ENCODE peak calls at places on chromosomes 11 and 22, in seven cellular contexts. B is nephron progenitor cell, L is fibroblast of the aortic adventitia, A is ascending aorta, S is progenitor cell of endocrine pancreas, W is endothelial cell, V is keratinocyte. I is an unnamed sample.

GRCh38 chr11:66976925-66977324 is 1.8 kb downstream of the C11orf86 start:
- DNase-seq in B (no peak), L (no peak), A (no peak), S (no peak), W (no peak), V (no peak), I (no peak)

GRCh38 chr11:10526974-10527918 is 13.7 kb downstream of the RNF141 start:
- DNase-seq in B (no peak), L (no peak), A (no peak), S (no peak), W (no peak), V (peak; percentile 38), I (no peak)

GRCh38 chr11:125364085-125364822 is 131.8 kb downstream of the FEZ1 start:
- DNase-seq in B (no peak), L (peak; percentile 33), A (no peak), S (no peak), W (no peak), V (no peak), I (no peak)

GRCh38 chr22:31897842-31898241 is 46.5 kb upstream of the YWHAH start:
- DNase-seq in B (no peak), L (peak; percentile 35), A (no peak), S (no peak), W (no peak), V (no peak), I (no peak)

GRCh38 chr11:95506777-95507176 is 275.8 kb upstream of the SESN3 start:
- DNase-seq in B (no peak), L (peak; percentile 39), A (no peak), S (no peak), W (no peak), V (no peak), I (peak; percentile 21)

GRCh38 chr11:35007277-35007676 is 90.9 kb downstream of the PDHX start:
- DNase-seq in B (no peak), L (no peak), A (no peak), S (no peak), W (no peak), V (no peak), I (no peak)

GRCh38 chr11:57357827-57358226 is 19.7 kb downstream of the P2RX3 start:
- DNase-seq in B (no peak), L (peak; percentile 53), A (no peak), S (no peak), W (no peak), V (no peak), I (peak; percentile 26)

GRCh38 chr11:77026743-77027142 is 7.5 kb upstream of the B3GNT6 start:
- DNase-seq in B (no peak), L (no peak), A (no peak), S (no peak), W (no peak), V (no peak), I (no peak)

GRCh38 chr11:106608677-106609076 is 409.6 kb downstream of the GUCY1A2 start:
- DNase-seq in B (no peak), L (peak; percentile 4), A (no peak), S (no peak), W (no peak), V (peak; percentile 4), I (peak; percentile 20)

GRCh38 chr11:76614471-76615183 is 55.9 kb downstream of the LRRC32 start:
- DNase-seq in B (no peak), L (peak; percentile 57), A (peak; percentile 97), S (no peak), W (no peak), V (no peak), I (peak; percentile 55)

GRCh38 chr11:117305145-117305544 is 10.9 kb downstream of the BACE1 start:
- DNase-seq in B (no peak), L (no peak), A (no peak), S (no peak), W (no peak), V (no peak), I (no peak)

GRCh38 chr11:2704896-2705606 is 5.3 kb upstream of the KCNQ1OT1 start:
- DNase-seq in B (no peak), L (no peak), A (no peak), S (no peak), W (no peak), V (no peak), I (no peak)

GRCh38 chr11:2775083-2775625 is 75.4 kb upstream of the KCNQ1OT1 start:
- DNase-seq in B (no peak), L (no peak), A (peak; percentile 61), S (peak; percentile 8), W (peak; percentile 2), V (no peak), I (no peak)

GRCh38 chr11:68564261-68564660 is 103.7 kb downstream of the PPP6R3 start:
- DNase-seq in B (no peak), L (no peak), A (no peak), S (no peak), W (no peak), V (no peak), I (no peak)

GRCh38 chr22:19098157-19098556 is 24.1 kb downstream of the DGCR2 start:
- DNase-seq in B (no peak), L (no peak), A (no peak), S (no peak), W (no peak), V (no peak), I (no peak)

GRCh38 chr11:75577198-75577597 is 15.1 kb downstream of the SERPINH1 start:
- DNase-seq in B (peak; percentile 71), L (no peak), A (no peak), S (no peak), W (peak; percentile 50), V (no peak), I (no peak)

GRCh38 chr22:32649515-32650200 is 151.8 kb upstream of the TIMP3 start:
- DNase-seq in B (no peak), L (peak; percentile 29), A (peak; percentile 65), S (no peak), W (no peak), V (no peak), I (no peak)

GRCh38 chr22:21867528-21868266 is at the start of gene MAPK1:
- DNase-seq in B (peak; percentile 94), L (peak; percentile 80), A (peak; percentile 96), S (peak; percentile 82), W (peak; percentile 93), V (peak; percentile 45), I (peak; percentile 92)

GRCh38 chr22:28172948-28173360 is 253.9 kb upstream of the PITPNB start:
- DNase-seq in B (no peak), L (no peak), A (no peak), S (no peak), W (no peak), V (peak; percentile 58), I (no peak)

GRCh38 chr11:111795333-111795985 is 29.3 kb upstream of the PPP2R1B start:
- DNase-seq in B (no peak), L (peak; percentile 37), A (no peak), S (no peak), W (no peak), V (no peak), I (no peak)

GRCh38 chr11:18748766-18749375 is 22.9 kb upstream of the IGSF22 start:
- DNase-seq in B (no peak), L (peak; percentile 49), A (no peak), S (no peak), W (no peak), V (no peak), I (no peak)

GRCh38 chr11:61683116-61683515 is 2.9 kb downstream of the DAGLA start:
- DNase-seq in B (no peak), L (no peak), A (no peak), S (no peak), W (no peak), V (no peak), I (no peak)

GRCh38 chr11:94046796-94047195 is 25.6 kb downstream of the HEPHL1 start:
- DNase-seq in B (no peak), L (no peak), A (no peak), S (no peak), W (no peak), V (no peak), I (no peak)

GRCh38 chr11:13318498-13319295 is 41.1 kb downstream of the BMAL1 start:
- DNase-seq in B (no peak), L (no peak), A (no peak), S (no peak), W (no peak), V (no peak), I (no peak)

GRCh38 chr22:20957691-20958440 is 9.2 kb upstream of the AIFM3 start:
- DNase-seq in B (peak; percentile 55), L (peak; percentile 21), A (no peak), S (no peak), W (no peak), V (no peak), I (peak; percentile 52)

GRCh38 chr11:125886997-125887372 is 483 bp upstream of the HYLS1 start:
- DNase-seq in B (no peak), L (peak; percentile 51), A (peak; percentile 71), S (no peak), W (no peak), V (no peak), I (no peak)

GRCh38 chr11:7263842-7264241 is 12.1 kb downstream of the SYT9 start:
- DNase-seq in B (no peak), L (no peak), A (no peak), S (no peak), W (no peak), V (no peak), I (no peak)
- TF ChIP-seq CTCF in B (no peak), L (no peak), A (no peak), S (no peak), W (no peak), V (no peak), I (no peak)

GRCh38 chr11:74321487-74322188 is 10.2 kb upstream of the P4HA3 start:
- DNase-seq in B (peak; percentile 18), L (peak; percentile 80), A (peak; percentile 77), S (no peak), W (peak; percentile 38), V (no peak), I (peak; percentile 42)
- TF ChIP-seq CTCF in B (peak; percentile 56), L (peak; percentile 79), A (peak; percentile 60), S (peak; percentile 58), W (peak; percentile 61), V (peak; percentile 54), I (peak; percentile 78)

DNA sequence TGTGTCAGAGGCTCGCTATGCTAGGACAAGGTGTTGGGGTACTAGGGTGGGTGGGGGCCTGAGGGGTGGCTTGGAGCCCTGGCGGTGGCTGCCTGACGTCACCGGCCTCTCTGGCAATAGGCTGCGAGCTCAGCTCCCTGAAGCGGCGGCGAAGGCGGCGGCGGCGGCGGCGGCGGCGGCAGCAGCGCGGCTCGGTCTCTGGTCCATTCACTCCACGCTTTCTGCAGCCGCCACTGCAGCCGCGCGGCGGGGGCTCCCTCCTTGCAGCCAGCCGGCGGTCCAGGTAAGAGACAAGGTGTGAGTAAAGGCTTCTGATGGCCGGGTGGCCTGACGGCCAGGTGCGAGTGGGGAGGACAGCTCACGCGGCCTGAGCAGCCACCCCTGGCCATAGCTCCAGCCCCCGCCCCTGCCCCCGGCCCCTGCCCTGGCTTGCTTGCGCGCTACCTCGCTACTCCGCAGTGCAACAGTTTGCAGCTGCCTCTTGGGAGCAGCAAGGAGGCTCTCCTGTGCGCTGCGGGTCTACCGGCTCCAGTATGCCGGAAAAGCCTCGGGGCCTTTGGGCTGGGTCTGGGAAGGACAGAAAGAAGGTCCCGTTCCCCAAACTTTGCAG is at the start of gene C11orf87:
- DNase-seq in B (peak; percentile 67), L (peak; percentile 8), A (no peak), S (no peak), W (peak; percentile 52), V (no peak), I (peak; percentile 10)
- TF ChIP-seq CTCF in B (no peak), L (no peak), A (no peak), S (no peak), W (no peak), V (no peak), I (no peak)

GRCh38 chr22:36853407-36854099 is 7.3 kb upstream of the NCF4 start:
- DNase-seq in B (peak; percentile 81), L (peak; percentile 32), A (peak; percentile 72), S (peak; percentile 46), W (peak; percentile 82), V (no peak), I (peak; percentile 51)
- TF ChIP-seq CTCF in B (peak; percentile 59), L (peak; percentile 70), A (peak; percentile 36), S (peak; percentile 59), W (peak; percentile 61), V (peak; percentile 65), I (peak; percentile 81)

GRCh38 chr11:69941546-69942332 is 122.5 kb upstream of the FGF3 start:
- DNase-seq in B (no peak), L (no peak), A (no peak), S (no peak), W (no peak), V (no peak), I (no peak)
- TF ChIP-seq CTCF in B (no peak), L (no peak), A (no peak), S (no peak), W (no peak), V (no peak), I (no peak)